ENCODE peak calls at places on chromosomes 4 and X, in eight cellular contexts. D, U, Z, S, G, M, C and V are unnamed samples.

GRCh38 chrX:41238543-41238942 is 95.4 kb upstream of the DDX3X start:
- DNase-seq in D (no peak), U (no peak), Z (peak; percentile 52), S (peak; percentile 80), G (no peak), M (no peak), C (no peak), V (no peak)

GRCh38 chr4:18397681-18398080 is 376.1 kb upstream of the LCORL start:
- DNase-seq in D (no peak), U (no peak), Z (no peak), S (no peak), G (no peak), M (no peak), C (no peak), V (no peak)

GRCh38 chr4:25984796-25985195 is 70.8 kb downstream of the SMIM20 start:
- DNase-seq in D (no peak), U (no peak), Z (no peak), S (no peak), G (no peak), M (peak; percentile 16), C (no peak), V (no peak)

GRCh38 chrX:110125435-110125834 is 122.5 kb downstream of the TMEM164 start:
- DNase-seq in D (no peak), U (peak; percentile 17), Z (peak; percentile 21), S (peak; percentile 9), G (peak; percentile 3), M (no peak), C (no peak), V (no peak)

GRCh38 chrX:56729152-56729557 is at the start of gene NBDY:
- DNase-seq in D (no peak), U (peak; percentile 71), Z (peak; percentile 50), S (peak; percentile 63), G (peak; percentile 60), M (peak; percentile 64), C (no peak), V (peak; percentile 26)

GRCh38 chrX:9518896-9519295 is 54.0 kb downstream of the TBL1X start:
- DNase-seq in D (no peak), U (no peak), Z (no peak), S (no peak), G (no peak), M (no peak), C (no peak), V (no peak)

GRCh38 chr4:6576512-6576911 is 1.5 kb downstream of the MAN2B2 start:
- DNase-seq in D (no peak), U (no peak), Z (no peak), S (no peak), G (no peak), M (no peak), C (no peak), V (no peak)

GRCh38 chr4:156634612-156635011 is 337.0 kb downstream of the PDGFC start:
- DNase-seq in D (no peak), U (no peak), Z (no peak), S (no peak), G (no peak), M (no peak), C (no peak), V (no peak)

GRCh38 chr4:155854597-155855226 is 11.4 kb downstream of the ASIC5 start:
- DNase-seq in D (no peak), U (peak; percentile 41), Z (peak; percentile 18), S (peak; percentile 30), G (no peak), M (peak; percentile 54), C (no peak), V (peak; percentile 11)

GRCh38 chrX:111447298-111447697 is 35.3 kb upstream of the DCX start:
- DNase-seq in D (no peak), U (peak; percentile 19), Z (no peak), S (peak; percentile 8), G (peak; percentile 29), M (peak; percentile 60), C (no peak), V (no peak)

GRCh38 chrX:110432066-110432465 is 73.4 kb downstream of the RTL9 start:
- DNase-seq in D (no peak), U (no peak), Z (no peak), S (no peak), G (no peak), M (no peak), C (no peak), V (no peak)

GRCh38 chrX:29225670-29226069 is 638.4 kb downstream of the IL1RAPL1 start:
- DNase-seq in D (no peak), U (no peak), Z (no peak), S (no peak), G (no peak), M (no peak), C (no peak), V (no peak)

GRCh38 chrX:45083314-45083713 is 117.4 kb downstream of the DIPK2B start:
- DNase-seq in D (no peak), U (no peak), Z (no peak), S (no peak), G (no peak), M (no peak), C (no peak), V (no peak)

GRCh38 chr4:186852078-186852420 is 128.4 kb upstream of the FAT1 start:
- DNase-seq in D (no peak), U (no peak), Z (no peak), S (no peak), G (no peak), M (no peak), C (no peak), V (no peak)

GRCh38 chrX:149829751-149830191 is 48.0 kb downstream of the MAGEA9 start:
- DNase-seq in D (no peak), U (no peak), Z (peak; percentile 7), S (peak; percentile 73), G (no peak), M (no peak), C (no peak), V (no peak)

GRCh38 chrX:124280294-124280902 is 52.1 kb upstream of the TEX13D start:
- DNase-seq in D (no peak), U (no peak), Z (no peak), S (peak; percentile 0), G (no peak), M (no peak), C (no peak), V (no peak)

GRCh38 chr4:38313999-38314561 is 349.9 kb upstream of the KLF3 start:
- DNase-seq in D (no peak), U (no peak), Z (peak; percentile 65), S (peak; percentile 70), G (no peak), M (no peak), C (no peak), V (peak; percentile 48)

GRCh38 chr4:13455411-13455810 is 28.7 kb downstream of the RAB28 start:
- DNase-seq in D (no peak), U (no peak), Z (peak; percentile 6), S (peak; percentile 2), G (no peak), M (no peak), C (no peak), V (no peak)

GRCh38 chrX:119071381-119071780 is 1.4 kb upstream of the CT47C1 start:
- DNase-seq in D (no peak), U (peak; percentile 2), Z (no peak), S (no peak), G (no peak), M (no peak), C (no peak), V (no peak)

GRCh38 chr4:37735578-37735977 is 49.4 kb upstream of the RELL1 start:
- DNase-seq in D (no peak), U (peak; percentile 47), Z (no peak), S (no peak), G (no peak), M (no peak), C (no peak), V (no peak)

GRCh38 chr4:8545439-8545765 is 34.8 kb upstream of the GPR78 start:
- DNase-seq in D (no peak), U (no peak), Z (no peak), S (no peak), G (no peak), M (no peak), C (no peak), V (no peak)

GRCh38 chr4:69759189-69759604 is 1.2 kb downstream of the SULT1B1 start:
- DNase-seq in D (no peak), U (no peak), Z (no peak), S (no peak), G (no peak), M (no peak), C (no peak), V (no peak)

GRCh38 chrX:153477039-153477438 is 6.7 kb upstream of the HAUS7 start:
- DNase-seq in D (no peak), U (no peak), Z (peak; percentile 75), S (peak; percentile 51), G (no peak), M (no peak), C (no peak), V (peak; percentile 88)

GRCh38 chr4:171774642-171775041 is 38.6 kb upstream of the GALNTL6 start:
- DNase-seq in D (no peak), U (no peak), Z (no peak), S (no peak), G (no peak), M (no peak), C (no peak), V (no peak)

GRCh38 chr4:160364217-160364616 is 1261.3 kb downstream of the RAPGEF2 start:
- DNase-seq in D (no peak), U (no peak), Z (no peak), S (no peak), G (no peak), M (no peak), C (no peak), V (no peak)

GRCh38 chrX:149504226-149504914 is 736 bp downstream of the IDS start:
- DNase-seq in D (no peak), U (peak; percentile 28), Z (no peak), S (peak; percentile 35), G (peak; percentile 12), M (peak; percentile 54), C (peak; percentile 84), V (peak; percentile 9)

GRCh38 chr4:95465010-95465409 is 83.8 kb downstream of the UNC5C start:
- DNase-seq in D (no peak), U (no peak), Z (no peak), S (no peak), G (no peak), M (no peak), C (no peak), V (no peak)

GRCh38 chr4:122508083-122508482 is 51.6 kb upstream of the IL2 start:
- DNase-seq in D (no peak), U (no peak), Z (no peak), S (peak; percentile 20), G (no peak), M (no peak), C (no peak), V (no peak)

GRCh38 chr4:100721077-100721476 is 203.3 kb upstream of the EMCN start:
- DNase-seq in D (no peak), U (peak; percentile 7), Z (no peak), S (no peak), G (no peak), M (no peak), C (no peak), V (no peak)

GRCh38 chr4:124266706-124267105 is 445.8 kb downstream of the ANKRD50 start:
- DNase-seq in D (no peak), U (no peak), Z (no peak), S (no peak), G (no peak), M (no peak), C (no peak), V (no peak)

GRCh38 chr4:184826315-184827266 is 823 bp upstream of the ACSL1 start:
- DNase-seq in D (no peak), U (peak; percentile 34), Z (peak; percentile 38), S (peak; percentile 15), G (peak; percentile 29), M (no peak), C (peak; percentile 78), V (peak; percentile 9)

GRCh38 chrX:38225093-38225492 is 4.4 kb upstream of the SRPX start:
- DNase-seq in D (no peak), U (no peak), Z (no peak), S (peak; percentile 49), G (no peak), M (no peak), C (no peak), V (no peak)

GRCh38 chrX:24990585-24990984 is 25.2 kb downstream of the ARX start:
- DNase-seq in D (no peak), U (no peak), Z (no peak), S (no peak), G (no peak), M (no peak), C (no peak), V (no peak)